ENCODE peak calls at places on chromosomes 1 and 21, in six cellular contexts. G, B, V, C, K and W are unnamed samples.

GRCh38 chr1:97270508-97271307 is 549.1 kb downstream of the PTBP2 start:
- DNase-seq in V (peak; percentile 56), K (no peak), G (no peak), C (no peak), B (no peak), W (no peak)

GRCh38 chr1:210706246-210706645 is 377.5 kb downstream of the HHAT start:
- DNase-seq in G (no peak), V (no peak), C (no peak), B (no peak), K (no peak), W (no peak)

GRCh38 chr1:230536641-230537155 is 105.6 kb upstream of the COG2 start:
- DNase-seq in B (no peak), V (no peak), G (no peak), C (no peak), K (no peak), W (no peak)

GRCh38 chr1:203996126-203996525 is 76.8 kb upstream of the SOX13 start:
- DNase-seq in K (peak; percentile 86), G (no peak), B (peak; percentile 56), C (peak; percentile 51), V (no peak), W (peak; percentile 91)

GRCh38 chr1:169326644-169327316 is 40.8 kb downstream of the NME7 start:
- DNase-seq in G (no peak), C (no peak), B (no peak), K (no peak), V (peak; percentile 59), W (no peak)

GRCh38 chr1:12618661-12619395 is 818 bp upstream of the DHRS3 start:
- DNase-seq in K (peak; percentile 88), V (peak; percentile 83), B (no peak), C (no peak), G (peak; percentile 77), W (peak; percentile 97)

GRCh38 chr1:200154069-200154767 is 126.7 kb downstream of the NR5A2 start:
- DNase-seq in B (no peak), K (no peak), V (peak; percentile 16), C (no peak), G (no peak), W (peak; percentile 81)

GRCh38 chr1:68051475-68051874 is 1.0 kb upstream of the DIRAS3 start:
- DNase-seq in K (peak; percentile 79), C (peak; percentile 23), G (no peak), V (peak; percentile 68), B (no peak), W (peak; percentile 82)

GRCh38 chr1:88141499-88142074 is 542.5 kb upstream of the PKN2 start:
- DNase-seq in K (no peak), B (no peak), G (no peak), C (no peak), V (no peak), W (no peak)

GRCh38 chr21:30227633-30228404 is 11.9 kb upstream of the CLDN8 start:
- DNase-seq in B (no peak), V (peak; percentile 5), K (no peak), C (no peak), G (peak; percentile 90), W (no peak)

GRCh38 chr1:208054885-208055507 is 144.1 kb upstream of the CD34 start:
- DNase-seq in G (no peak), C (no peak), V (no peak), B (no peak), K (no peak), W (peak; percentile 65)

GRCh38 chr1:116966791-116967190 is 34.8 kb upstream of the CD101 start:
- DNase-seq in C (no peak), B (no peak), V (no peak), K (no peak), G (no peak), W (no peak)

GRCh38 chr21:36881223-36881622 is 85.2 kb downstream of the HLCS start:
- DNase-seq in G (no peak), V (peak; percentile 51), B (no peak), C (no peak), K (no peak), W (no peak)

GRCh38 chr1:55623339-55623738 is 408.2 kb upstream of the USP24 start:
- DNase-seq in G (peak; percentile 98), V (peak; percentile 95), B (no peak), C (no peak), K (no peak), W (peak; percentile 41)

GRCh38 chr21:31557956-31558838 is 101.3 kb upstream of the SOD1 start:
- DNase-seq in C (peak; percentile 55), B (no peak), G (peak; percentile 30), V (no peak), K (peak; percentile 48), W (peak; percentile 77)

GRCh38 chr21:39788383-39788782 is 43.4 kb downstream of the IGSF5 start:
- DNase-seq in V (peak; percentile 12), K (peak; percentile 86), C (peak; percentile 77), B (peak; percentile 34), G (peak; percentile 95), W (peak; percentile 86)

GRCh38 chr21:17644186-17644585 is 31.5 kb upstream of the BTG3 start:
- DNase-seq in V (no peak), K (no peak), C (no peak), B (no peak), G (no peak), W (no peak)

GRCh38 chr1:222127526-222128152 is 385.8 kb upstream of the DUSP10 start:
- DNase-seq in G (no peak), B (no peak), K (no peak), C (no peak), V (peak; percentile 55), W (peak; percentile 82)

GRCh38 chr1:171904778-171905449 is 63.6 kb downstream of the DNM3 start:
- DNase-seq in B (no peak), K (no peak), C (no peak), V (no peak), G (no peak), W (no peak)

GRCh38 chr1:53375440-53375839 is 47.6 kb upstream of the LRP8 start:
- DNase-seq in B (no peak), V (no peak), C (no peak), K (peak; percentile 32), G (no peak), W (no peak)

GRCh38 chr1:85109475-85109874 is 61.2 kb upstream of the MCOLN3 start:
- DNase-seq in V (peak; percentile 75), C (peak; percentile 49), B (peak; percentile 50), K (peak; percentile 69), G (peak; percentile 34), W (peak; percentile 80)

GRCh38 chr1:78493456-78493855 is 2.7 kb downstream of the PTGFR start:
- DNase-seq in K (no peak), G (no peak), V (peak; percentile 37), B (no peak), C (no peak), W (no peak)

GRCh38 chr1:117001254-117001927 is at the start of gene CD101:
- DNase-seq in C (no peak), V (no peak), B (no peak), G (no peak), K (no peak), W (no peak)

GRCh38 chr1:17307946-17308345 is at the start of gene PADI4:
- DNase-seq in G (no peak), K (no peak), C (no peak), B (no peak), V (no peak), W (no peak)

GRCh38 chr1:163120372-163120771 is 51.2 kb downstream of the RGS4 start:
- DNase-seq in V (no peak), C (no peak), G (no peak), B (no peak), K (no peak), W (no peak)

GRCh38 chr1:222736972-222737371 is at the start of gene FAM177B:
- DNase-seq in G (no peak), K (no peak), C (no peak), B (no peak), V (peak; percentile 21), W (no peak)

DNA sequence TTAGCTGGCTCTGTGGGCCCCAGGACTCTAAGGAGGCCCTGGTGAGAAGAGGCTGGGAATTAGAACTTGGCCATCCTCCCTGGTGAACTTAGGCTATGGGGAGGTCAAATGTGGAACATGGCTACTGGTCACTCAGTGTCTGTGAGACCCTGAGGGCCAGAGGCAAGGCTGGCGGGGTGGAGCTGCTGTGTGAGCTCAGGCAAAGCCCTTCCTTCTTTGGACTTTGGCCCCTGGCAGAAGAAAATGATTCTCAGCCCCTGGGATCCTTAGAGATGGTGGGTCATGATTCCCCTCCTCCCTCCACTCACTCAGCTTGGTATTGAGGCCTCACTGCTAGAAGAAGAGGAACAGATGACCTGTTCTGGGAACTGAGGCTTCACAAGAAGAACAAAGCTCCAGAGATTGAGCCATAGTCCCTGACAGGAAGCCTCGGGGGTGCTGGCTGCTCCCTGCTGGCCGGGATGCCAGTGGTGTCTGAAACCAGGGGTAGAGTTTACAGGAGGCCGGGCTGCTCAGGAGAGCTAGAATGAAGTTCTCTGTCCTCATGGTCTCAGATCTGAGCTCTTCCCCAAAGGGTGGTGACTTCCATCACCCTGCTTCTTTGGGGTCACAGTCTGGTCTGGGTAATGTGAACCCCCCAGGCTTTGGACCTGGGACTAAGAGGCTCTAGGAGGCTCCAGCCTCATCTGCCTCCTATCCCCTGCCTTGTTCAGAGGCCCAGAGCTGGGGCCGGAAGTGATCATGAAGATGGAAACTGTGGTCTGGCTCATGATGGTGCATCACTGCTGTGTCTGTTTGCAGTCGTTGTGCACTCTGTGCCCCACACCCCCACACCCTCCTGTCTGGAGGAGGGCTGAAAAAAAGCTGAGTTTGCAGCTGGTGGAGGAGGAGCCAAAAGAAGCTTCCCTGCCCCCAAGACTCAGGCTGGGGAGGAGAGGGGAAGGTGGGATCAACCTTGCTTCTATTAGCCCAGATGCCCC is 905 bp downstream of the BTBD19 start:
- DNase-seq in B (no peak), V (peak; percentile 82), K (peak; percentile 43), G (peak; percentile 33), C (no peak), W (peak; percentile 66)
- H3K23ac ChIP-seq in B (no peak overlapping the region), V (peak overlapping the region; percentile 98), K (no peak overlapping the region), G (no peak overlapping the region), C (no peak overlapping the region), W (peak overlapping the region; percentile 29)

GRCh38 chr21:34885636-34886553 is 163.2 kb downstream of the RUNX1 start:
- DNase-seq in B (no peak), G (no peak), C (no peak), K (peak; percentile 44), V (no peak), W (peak; percentile 50)
- H3K23ac ChIP-seq in B (no peak overlapping the region), G (no peak overlapping the region), C (peak overlapping the region; percentile 76), K (no peak overlapping the region), V (peak overlapping the region; percentile 98), W (no peak overlapping the region)

DNA sequence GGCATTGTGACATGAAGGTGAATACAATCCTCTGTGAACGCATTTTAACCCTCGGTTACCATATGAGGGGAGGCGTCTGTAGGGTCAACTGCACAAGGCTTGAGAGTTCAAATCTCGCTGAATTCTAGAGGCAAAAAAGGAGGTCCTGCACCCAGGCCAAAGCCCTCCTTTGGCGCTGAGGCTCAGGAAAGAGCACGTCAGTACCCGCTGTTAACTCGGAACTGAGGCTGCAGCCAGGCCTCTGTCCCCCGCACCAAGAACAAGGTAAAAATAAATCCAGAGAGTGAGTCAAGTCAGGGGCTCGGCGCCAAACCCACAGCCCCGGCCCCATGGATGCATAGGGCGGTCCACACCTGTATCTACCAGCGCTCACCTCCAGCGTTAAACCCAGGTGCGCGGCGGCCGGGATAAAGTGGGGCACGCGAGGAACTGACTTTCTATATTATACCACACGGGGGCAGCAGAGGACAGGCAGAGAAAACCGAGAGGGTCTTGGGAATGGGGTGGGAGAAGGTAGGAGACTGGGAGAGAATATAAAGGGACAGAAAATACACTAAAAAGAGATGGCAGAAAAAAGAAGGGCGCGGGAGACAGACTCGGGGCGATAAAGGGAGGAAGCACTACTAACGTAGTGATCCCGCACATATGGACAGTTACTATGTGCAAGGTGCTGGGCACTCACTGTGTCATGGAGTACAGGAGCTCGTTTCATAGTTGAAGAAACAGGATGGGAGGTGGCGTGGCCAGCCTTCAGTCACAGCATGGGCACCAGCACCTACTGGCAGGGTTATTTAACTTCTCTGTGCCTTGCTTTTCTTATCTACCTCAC is 54.9 kb downstream of the DMRTA2 start:
- DNase-seq in B (no peak), V (peak; percentile 6), C (peak; percentile 56), G (peak; percentile 7), K (peak; percentile 77), W (peak; percentile 53)
- H3K23ac ChIP-seq in B (no peak overlapping the region), V (no peak overlapping the region), C (no peak overlapping the region), G (no peak overlapping the region), K (no peak overlapping the region), W (no peak overlapping the region)

GRCh38 chr1:149916927-149917310 is 725 bp downstream of the SV2A start:
- DNase-seq in B (no peak), V (no peak), K (no peak), G (no peak), C (no peak), W (no peak)
- H3K23ac ChIP-seq in B (peak overlapping the region; percentile 72), V (peak overlapping the region; percentile 90), K (no peak overlapping the region), G (no peak overlapping the region), C (no peak overlapping the region), W (no peak overlapping the region)